ENCODE peak calls at places on chromosomes 16 and 17, in ten cellular contexts. One of them, this sample, is unnamed.

GRCh38 chr16:1296688-1297412 is 12.6 kb upstream of the UBE2I start:
- DNase-seq in erythroblast: peak
- DNase-seq in sciatic nerve: no peak
- DNase-seq in stimulated activated CD4-positive, alpha-beta T cell treated with anti-CD3 and anti-CD28 coated beads, Interleukin-1b, Interleukin-23, amount 100 ng/mL, for 48 hours: peak
- DNase-seq in amniotic stem cell: peak
- DNase-seq in left cardiac atrium: no peak
- DNase-seq in BE2C: no peak
- DNase-seq in HT1080: peak
- DNase-seq in fibroblast of gingiva: no peak
- DNase-seq in SK-N-DZ: no peak
- DNase-seq in this sample: no peak

GRCh38 chr17:78359216-78359935 is 501 bp downstream of the SOCS3 start:
- DNase-seq in stimulated activated CD4-positive, alpha-beta T cell treated with anti-CD3 and anti-CD28 coated beads, Interleukin-1b, Interleukin-23, amount 100 ng/mL, for 48 hours: no peak
- DNase-seq in left cardiac atrium: peak
- DNase-seq in BE2C: peak
- DNase-seq in HT1080: no peak
- DNase-seq in amniotic stem cell: no peak
- DNase-seq in erythroblast: peak
- DNase-seq in sciatic nerve: no peak
- DNase-seq in fibroblast of gingiva: no peak
- DNase-seq in SK-N-DZ: no peak
- DNase-seq in this sample: no peak

GRCh38 chr16:27824786-27825185 is 238.7 kb downstream of the GSG1L start:
- DNase-seq in SK-N-DZ: no peak
- DNase-seq in amniotic stem cell: no peak
- DNase-seq in fibroblast of gingiva: no peak
- DNase-seq in HT1080: no peak
- DNase-seq in sciatic nerve: peak
- DNase-seq in stimulated activated CD4-positive, alpha-beta T cell treated with anti-CD3 and anti-CD28 coated beads, Interleukin-1b, Interleukin-23, amount 100 ng/mL, for 48 hours: no peak
- DNase-seq in BE2C: no peak
- DNase-seq in left cardiac atrium: no peak
- DNase-seq in erythroblast: no peak
- DNase-seq in this sample: no peak

GRCh38 chr17:66375121-66375520 is 72.7 kb downstream of the PRKCA start:
- DNase-seq in BE2C: no peak
- DNase-seq in erythroblast: no peak
- DNase-seq in sciatic nerve: no peak
- DNase-seq in fibroblast of gingiva: no peak
- DNase-seq in SK-N-DZ: no peak
- DNase-seq in left cardiac atrium: no peak
- DNase-seq in amniotic stem cell: no peak
- DNase-seq in stimulated activated CD4-positive, alpha-beta T cell treated with anti-CD3 and anti-CD28 coated beads, Interleukin-1b, Interleukin-23, amount 100 ng/mL, for 48 hours: no peak
- DNase-seq in HT1080: no peak
- DNase-seq in this sample: no peak

GRCh38 chr16:6111390-6111789 is 1013.8 kb upstream of the EEF2KMT start:
- DNase-seq in amniotic stem cell: no peak
- DNase-seq in BE2C: no peak
- DNase-seq in HT1080: peak
- DNase-seq in erythroblast: no peak
- DNase-seq in SK-N-DZ: no peak
- DNase-seq in sciatic nerve: no peak
- DNase-seq in left cardiac atrium: no peak
- DNase-seq in fibroblast of gingiva: no peak
- DNase-seq in stimulated activated CD4-positive, alpha-beta T cell treated with anti-CD3 and anti-CD28 coated beads, Interleukin-1b, Interleukin-23, amount 100 ng/mL, for 48 hours: no peak
- DNase-seq in this sample: no peak

GRCh38 chr16:24291932-24292331 is 35.8 kb downstream of the CACNG3 start:
- DNase-seq in stimulated activated CD4-positive, alpha-beta T cell treated with anti-CD3 and anti-CD28 coated beads, Interleukin-1b, Interleukin-23, amount 100 ng/mL, for 48 hours: no peak
- DNase-seq in erythroblast: no peak
- DNase-seq in sciatic nerve: no peak
- DNase-seq in left cardiac atrium: no peak
- DNase-seq in BE2C: no peak
- DNase-seq in SK-N-DZ: no peak
- DNase-seq in HT1080: no peak
- DNase-seq in amniotic stem cell: no peak
- DNase-seq in fibroblast of gingiva: no peak
- DNase-seq in this sample: no peak

GRCh38 chr17:43667506-43668438 is 6.0 kb upstream of the MEOX1 start:
- DNase-seq in stimulated activated CD4-positive, alpha-beta T cell treated with anti-CD3 and anti-CD28 coated beads, Interleukin-1b, Interleukin-23, amount 100 ng/mL, for 48 hours: no peak
- DNase-seq in left cardiac atrium: no peak
- DNase-seq in fibroblast of gingiva: no peak
- DNase-seq in amniotic stem cell: no peak
- DNase-seq in HT1080: peak
- DNase-seq in sciatic nerve: no peak
- DNase-seq in BE2C: no peak
- DNase-seq in erythroblast: no peak
- DNase-seq in SK-N-DZ: no peak
- DNase-seq in this sample: no peak

GRCh38 chr17:19470529-19471261 is 59.7 kb downstream of the RNF112 start:
- DNase-seq in HT1080: no peak
- DNase-seq in amniotic stem cell: no peak
- DNase-seq in left cardiac atrium: peak
- DNase-seq in BE2C: no peak
- DNase-seq in sciatic nerve: peak
- DNase-seq in erythroblast: no peak
- DNase-seq in fibroblast of gingiva: peak
- DNase-seq in stimulated activated CD4-positive, alpha-beta T cell treated with anti-CD3 and anti-CD28 coated beads, Interleukin-1b, Interleukin-23, amount 100 ng/mL, for 48 hours: no peak
- DNase-seq in SK-N-DZ: peak
- DNase-seq in this sample: no peak

GRCh38 chr16:85104147-85104546 is 8.1 kb downstream of the CIBAR2 start:
- DNase-seq in left cardiac atrium: no peak
- DNase-seq in amniotic stem cell: no peak
- DNase-seq in SK-N-DZ: no peak
- DNase-seq in HT1080: no peak
- DNase-seq in stimulated activated CD4-positive, alpha-beta T cell treated with anti-CD3 and anti-CD28 coated beads, Interleukin-1b, Interleukin-23, amount 100 ng/mL, for 48 hours: no peak
- DNase-seq in erythroblast: no peak
- DNase-seq in BE2C: no peak
- DNase-seq in sciatic nerve: no peak
- DNase-seq in fibroblast of gingiva: no peak
- DNase-seq in this sample: no peak

GRCh38 chr16:23149993-23150364 is 727 bp upstream of the USP31 start:
- DNase-seq in amniotic stem cell: no peak
- DNase-seq in erythroblast: no peak
- DNase-seq in SK-N-DZ: no peak
- DNase-seq in BE2C: no peak
- DNase-seq in HT1080: no peak
- DNase-seq in left cardiac atrium: no peak
- DNase-seq in stimulated activated CD4-positive, alpha-beta T cell treated with anti-CD3 and anti-CD28 coated beads, Interleukin-1b, Interleukin-23, amount 100 ng/mL, for 48 hours: no peak
- DNase-seq in sciatic nerve: no peak
- DNase-seq in fibroblast of gingiva: no peak
- DNase-seq in this sample: no peak

GRCh38 chr17:29347831-29348281 is 42.3 kb upstream of the TAOK1 start:
- DNase-seq in stimulated activated CD4-positive, alpha-beta T cell treated with anti-CD3 and anti-CD28 coated beads, Interleukin-1b, Interleukin-23, amount 100 ng/mL, for 48 hours: no peak
- DNase-seq in erythroblast: no peak
- DNase-seq in SK-N-DZ: no peak
- DNase-seq in left cardiac atrium: no peak
- DNase-seq in amniotic stem cell: no peak
- DNase-seq in HT1080: no peak
- DNase-seq in BE2C: no peak
- DNase-seq in fibroblast of gingiva: peak
- DNase-seq in sciatic nerve: no peak
- DNase-seq in this sample: no peak

GRCh38 chr17:64331946-64332493 is 58.6 kb downstream of the PECAM1 start:
- DNase-seq in BE2C: no peak
- DNase-seq in fibroblast of gingiva: no peak
- DNase-seq in HT1080: peak
- DNase-seq in sciatic nerve: no peak
- DNase-seq in left cardiac atrium: peak
- DNase-seq in erythroblast: peak
- DNase-seq in stimulated activated CD4-positive, alpha-beta T cell treated with anti-CD3 and anti-CD28 coated beads, Interleukin-1b, Interleukin-23, amount 100 ng/mL, for 48 hours: no peak
- DNase-seq in SK-N-DZ: no peak
- DNase-seq in amniotic stem cell: no peak
- DNase-seq in this sample: no peak

GRCh38 chr16:87697792-87698191 is 68.0 kb downstream of the KLHDC4 start:
- DNase-seq in fibroblast of gingiva: no peak
- DNase-seq in sciatic nerve: no peak
- DNase-seq in left cardiac atrium: no peak
- DNase-seq in HT1080: no peak
- DNase-seq in erythroblast: no peak
- DNase-seq in BE2C: no peak
- DNase-seq in SK-N-DZ: no peak
- DNase-seq in stimulated activated CD4-positive, alpha-beta T cell treated with anti-CD3 and anti-CD28 coated beads, Interleukin-1b, Interleukin-23, amount 100 ng/mL, for 48 hours: no peak
- DNase-seq in amniotic stem cell: no peak
- DNase-seq in this sample: no peak

GRCh38 chr17:40597168-40598020 is 32.1 kb upstream of the CCR7 start:
- DNase-seq in erythroblast: no peak
- DNase-seq in left cardiac atrium: no peak
- DNase-seq in stimulated activated CD4-positive, alpha-beta T cell treated with anti-CD3 and anti-CD28 coated beads, Interleukin-1b, Interleukin-23, amount 100 ng/mL, for 48 hours: no peak
- DNase-seq in HT1080: no peak
- DNase-seq in amniotic stem cell: no peak
- DNase-seq in BE2C: no peak
- DNase-seq in sciatic nerve: no peak
- DNase-seq in SK-N-DZ: no peak
- DNase-seq in fibroblast of gingiva: no peak
- DNase-seq in this sample: no peak

GRCh38 chr16:85503642-85504224 is 109.4 kb upstream of the GSE1 start:
- DNase-seq in fibroblast of gingiva: no peak
- DNase-seq in left cardiac atrium: no peak
- DNase-seq in stimulated activated CD4-positive, alpha-beta T cell treated with anti-CD3 and anti-CD28 coated beads, Interleukin-1b, Interleukin-23, amount 100 ng/mL, for 48 hours: no peak
- DNase-seq in sciatic nerve: no peak
- DNase-seq in BE2C: no peak
- DNase-seq in SK-N-DZ: no peak
- DNase-seq in HT1080: no peak
- DNase-seq in amniotic stem cell: no peak
- DNase-seq in erythroblast: no peak
- DNase-seq in this sample: no peak

GRCh38 chr16:89444151-89444723 is 46.1 kb downstream of the ANKRD11 start:
- DNase-seq in fibroblast of gingiva: no peak
- DNase-seq in HT1080: no peak
- DNase-seq in stimulated activated CD4-positive, alpha-beta T cell treated with anti-CD3 and anti-CD28 coated beads, Interleukin-1b, Interleukin-23, amount 100 ng/mL, for 48 hours: no peak
- DNase-seq in erythroblast: no peak
- DNase-seq in sciatic nerve: no peak
- DNase-seq in left cardiac atrium: no peak
- DNase-seq in SK-N-DZ: no peak
- DNase-seq in BE2C: no peak
- DNase-seq in amniotic stem cell: no peak
- DNase-seq in this sample: no peak

GRCh38 chr16:17277981-17278381 is 192.8 kb downstream of the XYLT1 start:
- DNase-seq in stimulated activated CD4-positive, alpha-beta T cell treated with anti-CD3 and anti-CD28 coated beads, Interleukin-1b, Interleukin-23, amount 100 ng/mL, for 48 hours: no peak
- DNase-seq in erythroblast: peak
- DNase-seq in amniotic stem cell: no peak
- DNase-seq in sciatic nerve: no peak
- DNase-seq in fibroblast of gingiva: no peak
- DNase-seq in HT1080: no peak
- DNase-seq in left cardiac atrium: peak
- DNase-seq in SK-N-DZ: peak
- DNase-seq in BE2C: peak
- DNase-seq in this sample: peak

GRCh38 chr16:78230832-78231231 is 131.4 kb downstream of the WWOX start:
- DNase-seq in SK-N-DZ: no peak
- DNase-seq in left cardiac atrium: no peak
- DNase-seq in erythroblast: no peak
- DNase-seq in sciatic nerve: no peak
- DNase-seq in amniotic stem cell: no peak
- DNase-seq in fibroblast of gingiva: no peak
- DNase-seq in HT1080: peak
- DNase-seq in stimulated activated CD4-positive, alpha-beta T cell treated with anti-CD3 and anti-CD28 coated beads, Interleukin-1b, Interleukin-23, amount 100 ng/mL, for 48 hours: no peak
- DNase-seq in BE2C: no peak
- DNase-seq in this sample: no peak

GRCh38 chr16:871562-872330 is 71.2 kb upstream of the GNG13 start:
- DNase-seq in sciatic nerve: no peak
- DNase-seq in fibroblast of gingiva: no peak
- DNase-seq in amniotic stem cell: no peak
- DNase-seq in left cardiac atrium: peak
- DNase-seq in erythroblast: no peak
- DNase-seq in BE2C: no peak
- DNase-seq in stimulated activated CD4-positive, alpha-beta T cell treated with anti-CD3 and anti-CD28 coated beads, Interleukin-1b, Interleukin-23, amount 100 ng/mL, for 48 hours: no peak
- DNase-seq in HT1080: no peak
- DNase-seq in SK-N-DZ: no peak
- DNase-seq in this sample: no peak

GRCh38 chr17:1222321-1222720 is 42.5 kb upstream of the ABR start:
- DNase-seq in SK-N-DZ: no peak
- DNase-seq in fibroblast of gingiva: no peak
- DNase-seq in sciatic nerve: no peak
- DNase-seq in erythroblast: no peak
- DNase-seq in left cardiac atrium: no peak
- DNase-seq in HT1080: no peak
- DNase-seq in BE2C: no peak
- DNase-seq in amniotic stem cell: no peak
- DNase-seq in stimulated activated CD4-positive, alpha-beta T cell treated with anti-CD3 and anti-CD28 coated beads, Interleukin-1b, Interleukin-23, amount 100 ng/mL, for 48 hours: no peak
- DNase-seq in this sample: no peak

GRCh38 chr16:12757546-12757945 is 46.1 kb downstream of the CPPED1 start:
- DNase-seq in sciatic nerve: no peak
- DNase-seq in amniotic stem cell: no peak
- DNase-seq in stimulated activated CD4-positive, alpha-beta T cell treated with anti-CD3 and anti-CD28 coated beads, Interleukin-1b, Interleukin-23, amount 100 ng/mL, for 48 hours: no peak
- DNase-seq in BE2C: peak
- DNase-seq in SK-N-DZ: peak
- DNase-seq in HT1080: no peak
- DNase-seq in erythroblast: no peak
- DNase-seq in fibroblast of gingiva: no peak
- DNase-seq in left cardiac atrium: no peak
- DNase-seq in this sample: no peak

GRCh38 chr17:55743103-55743679 is 7.7 kb upstream of the PCTP start:
- DNase-seq in left cardiac atrium: no peak
- DNase-seq in amniotic stem cell: no peak
- DNase-seq in SK-N-DZ: no peak
- DNase-seq in stimulated activated CD4-positive, alpha-beta T cell treated with anti-CD3 and anti-CD28 coated beads, Interleukin-1b, Interleukin-23, amount 100 ng/mL, for 48 hours: no peak
- DNase-seq in BE2C: peak
- DNase-seq in HT1080: peak
- DNase-seq in sciatic nerve: no peak
- DNase-seq in fibroblast of gingiva: no peak
- DNase-seq in erythroblast: peak
- DNase-seq in this sample: no peak

GRCh38 chr17:39016193-39017153 is 49.3 kb upstream of the FBXO47 start:
- DNase-seq in stimulated activated CD4-positive, alpha-beta T cell treated with anti-CD3 and anti-CD28 coated beads, Interleukin-1b, Interleukin-23, amount 100 ng/mL, for 48 hours: no peak
- DNase-seq in fibroblast of gingiva: no peak
- DNase-seq in amniotic stem cell: no peak
- DNase-seq in left cardiac atrium: no peak
- DNase-seq in HT1080: peak
- DNase-seq in BE2C: no peak
- DNase-seq in sciatic nerve: no peak
- DNase-seq in erythroblast: no peak
- DNase-seq in SK-N-DZ: no peak
- DNase-seq in this sample: no peak

GRCh38 chr16:8355714-8356113 is 234.6 kb downstream of the TMEM114 start:
- DNase-seq in erythroblast: no peak
- DNase-seq in HT1080: no peak
- DNase-seq in fibroblast of gingiva: no peak
- DNase-seq in left cardiac atrium: no peak
- DNase-seq in SK-N-DZ: no peak
- DNase-seq in stimulated activated CD4-positive, alpha-beta T cell treated with anti-CD3 and anti-CD28 coated beads, Interleukin-1b, Interleukin-23, amount 100 ng/mL, for 48 hours: no peak
- DNase-seq in sciatic nerve: no peak
- DNase-seq in BE2C: no peak
- DNase-seq in amniotic stem cell: no peak
- DNase-seq in this sample: no peak

GRCh38 chr16:55759983-55760664 is 72.8 kb downstream of the CES1 start:
- DNase-seq in amniotic stem cell: no peak
- DNase-seq in left cardiac atrium: no peak
- DNase-seq in SK-N-DZ: no peak
- DNase-seq in fibroblast of gingiva: peak
- DNase-seq in BE2C: no peak
- DNase-seq in stimulated activated CD4-positive, alpha-beta T cell treated with anti-CD3 and anti-CD28 coated beads, Interleukin-1b, Interleukin-23, amount 100 ng/mL, for 48 hours: no peak
- DNase-seq in erythroblast: no peak
- DNase-seq in sciatic nerve: no peak
- DNase-seq in HT1080: no peak
- DNase-seq in this sample: no peak

GRCh38 chr17:16297367-16298139 is 55.7 kb downstream of the CENPV start:
- DNase-seq in stimulated activated CD4-positive, alpha-beta T cell treated with anti-CD3 and anti-CD28 coated beads, Interleukin-1b, Interleukin-23, amount 100 ng/mL, for 48 hours: no peak
- DNase-seq in fibroblast of gingiva: no peak
- DNase-seq in left cardiac atrium: no peak
- DNase-seq in HT1080: no peak
- DNase-seq in amniotic stem cell: no peak
- DNase-seq in erythroblast: no peak
- DNase-seq in BE2C: no peak
- DNase-seq in sciatic nerve: no peak
- DNase-seq in SK-N-DZ: no peak
- DNase-seq in this sample: no peak

GRCh38 chr17:42312285-42313130 is 24.2 kb downstream of the STAT5A start:
- DNase-seq in left cardiac atrium: peak
- DNase-seq in BE2C: peak
- DNase-seq in HT1080: no peak
- DNase-seq in SK-N-DZ: peak
- DNase-seq in stimulated activated CD4-positive, alpha-beta T cell treated with anti-CD3 and anti-CD28 coated beads, Interleukin-1b, Interleukin-23, amount 100 ng/mL, for 48 hours: peak
- DNase-seq in amniotic stem cell: peak
- DNase-seq in fibroblast of gingiva: peak
- DNase-seq in erythroblast: peak
- DNase-seq in sciatic nerve: peak
- DNase-seq in this sample: peak

GRCh38 chr17:22102177-22102576 is 409.9 kb downstream of the KCNJ18 start:
- DNase-seq in left cardiac atrium: no peak
- DNase-seq in sciatic nerve: no peak
- DNase-seq in fibroblast of gingiva: no peak
- DNase-seq in HT1080: no peak
- DNase-seq in BE2C: no peak
- DNase-seq in amniotic stem cell: no peak
- DNase-seq in SK-N-DZ: no peak
- DNase-seq in stimulated activated CD4-positive, alpha-beta T cell treated with anti-CD3 and anti-CD28 coated beads, Interleukin-1b, Interleukin-23, amount 100 ng/mL, for 48 hours: no peak
- DNase-seq in erythroblast: no peak
- DNase-seq in this sample: no peak

This sample was measured in hippocampal formation.